ENCODE peak calls at places on chromosomes 6 and 20, in nine cellular contexts. V, J, W, D, R, X, O, T and Q are unnamed samples.

GRCh38 chr20:50004175-50004574 is 21.4 kb downstream of the SNAI1 start:
- DNase-seq in J (no peak), V (no peak), O (no peak), X (peak), W (peak), T (no peak), D (no peak), R (no peak), Q (no peak)

GRCh38 chr6:157150076-157150475 is 173.2 kb downstream of the TMEM242 start:
- DNase-seq in O (no peak), T (peak), J (no peak), D (no peak), R (no peak), X (peak), V (no peak), W (no peak), Q (no peak)

GRCh38 chr6:33692078-33692759 is 19.3 kb downstream of the UQCC2 start:
- DNase-seq in W (no peak), O (no peak), T (no peak), J (no peak), R (no peak), V (peak), X (no peak), D (no peak), Q (no peak)

GRCh38 chr6:170176621-170177382 is 114.1 kb downstream of the DLL1 start:
- DNase-seq in T (peak), W (no peak), X (peak), O (peak), J (no peak), R (peak), D (no peak), V (no peak), Q (no peak)

GRCh38 chr6:108419934-108420609 is 125.2 kb downstream of the AFG1L start:
- DNase-seq in T (no peak), V (no peak), O (no peak), R (no peak), X (no peak), D (no peak), W (no peak), J (no peak), Q (no peak)

GRCh38 chr6:29071831-29072723 is 15.0 kb downstream of the OR2B3 start:
- DNase-seq in W (peak), V (peak), O (no peak), J (no peak), X (peak), D (no peak), T (peak), R (peak), Q (no peak)

GRCh38 chr20:32064667-32065066 is 12.6 kb downstream of the HCK start:
- DNase-seq in D (no peak), T (no peak), X (no peak), R (no peak), J (no peak), O (no peak), W (no peak), V (no peak), Q (no peak)

GRCh38 chr6:163777379-163777686 is 362.8 kb downstream of the QKI start:
- DNase-seq in T (no peak), W (no peak), R (no peak), J (no peak), D (no peak), O (no peak), X (no peak), V (no peak), Q (no peak)

GRCh38 chr20:46031014-46031569 is 2.1 kb downstream of the SLC12A5 start:
- DNase-seq in W (no peak), J (no peak), T (no peak), X (no peak), D (no peak), R (peak), O (no peak), V (no peak), Q (no peak)

GRCh38 chr6:38212579-38212978 is 393.1 kb downstream of the ZFAND3 start:
- DNase-seq in R (no peak), O (no peak), X (no peak), D (no peak), T (no peak), W (no peak), J (peak), V (peak), Q (no peak)

GRCh38 chr20:46568570-46569129 is 18.2 kb upstream of the OCSTAMP start:
- DNase-seq in J (peak), X (peak), V (peak), D (no peak), W (no peak), R (peak), O (no peak), T (no peak), Q (no peak)

GRCh38 chr6:106197441-106197840 is 111.3 kb downstream of the PRDM1 start:
- DNase-seq in D (no peak), J (no peak), X (no peak), W (peak), V (no peak), T (no peak), R (no peak), O (no peak), Q (no peak)

GRCh38 chr20:8449120-8449519 is 317.1 kb downstream of the PLCB1 start:
- DNase-seq in W (peak), J (peak), T (no peak), O (no peak), D (no peak), X (peak), V (peak), R (no peak), Q (no peak)

GRCh38 chr6:3351105-3351676 is 92.4 kb downstream of the PSMG4 start:
- DNase-seq in O (no peak), J (peak), W (no peak), V (no peak), R (no peak), X (no peak), D (no peak), T (no peak), Q (no peak)

GRCh38 chr6:84976516-84977420 is 212.4 kb upstream of the TBX18 start:
- DNase-seq in O (no peak), T (no peak), V (peak), X (no peak), R (no peak), D (no peak), W (no peak), J (no peak), Q (no peak)

GRCh38 chr6:108442770-108443520 is 117.8 kb upstream of the FOXO3 start:
- DNase-seq in T (no peak), R (no peak), J (no peak), V (no peak), X (no peak), D (no peak), O (no peak), W (peak), Q (no peak)

GRCh38 chr6:30884521-30885480 is 482 bp downstream of the DDR1 start:
- DNase-seq in X (peak), O (no peak), J (peak), R (peak), D (no peak), V (no peak), W (no peak), T (peak), Q (no peak)

GRCh38 chr20:2230671-2231488 is 64.9 kb upstream of the TGM3 start:
- DNase-seq in V (peak), X (no peak), O (no peak), D (no peak), J (no peak), T (no peak), W (no peak), R (no peak), Q (no peak)